ENCODE peak calls at places on chromosomes 13 and 19, in five cellular contexts. Y is left cardiac atrium, B is mesenchymal stem cell, A is endothelial cell, F is suprapubic skin. Z is an unnamed sample.

GRCh38 chr19:16830679-16831078 is 1.5 kb downstream of the SIN3B start:
- DNase-seq in A (no peak), Y (no peak), B (peak; percentile 26), F (no peak), Z (peak; percentile 48)

GRCh38 chr19:46373573-46374359 is 26.9 kb downstream of the PPP5C start:
- DNase-seq in B (peak; percentile 42), A (no peak), F (peak; percentile 90), Y (peak; percentile 75), Z (no peak)

GRCh38 chr19:28710278-28710677 is 502.7 kb downstream of the UQCRFS1 start:
- DNase-seq in A (no peak), F (no peak), B (peak; percentile 76), Y (no peak), Z (peak; percentile 60)

GRCh38 chr19:45251452-45252354 is 632 bp downstream of the MARK4 start:
- DNase-seq in F (peak; percentile 73), B (peak; percentile 41), A (peak; percentile 55), Y (no peak), Z (peak; percentile 16)

GRCh38 chr13:60959427-60959826 is 456.2 kb downstream of the PCDH20 start:
- DNase-seq in A (no peak), B (no peak), Y (no peak), F (no peak), Z (no peak)

GRCh38 chr13:79749985-79750551 is 269.1 kb downstream of the NDFIP2 start:
- DNase-seq in B (peak; percentile 92), Y (peak; percentile 75), A (peak; percentile 27), F (peak; percentile 72), Z (peak; percentile 99)

GRCh38 chr13:73754727-73755292 is 379.4 kb downstream of the KLF12 start:
- DNase-seq in Y (no peak), B (peak; percentile 64), F (no peak), A (peak; percentile 54), Z (peak; percentile 52)

GRCh38 chr19:43704002-43704705 is 11.7 kb upstream of the IRGC start:
- DNase-seq in Y (no peak), F (no peak), A (no peak), B (no peak), Z (no peak)

GRCh38 chr13:99315186-99315585 is 8.0 kb upstream of the GPR183 start:
- DNase-seq in F (no peak), A (no peak), Y (no peak), B (no peak), Z (no peak)

GRCh38 chr13:97108535-97108910 is 113.6 kb upstream of the MBNL2 start:
- DNase-seq in F (no peak), A (no peak), B (no peak), Y (no peak), Z (no peak)

GRCh38 chr19:13095934-13096890 is 6.4 kb downstream of the LYL1 start:
- DNase-seq in F (no peak), B (peak; percentile 36), Y (no peak), A (peak; percentile 75), Z (no peak)

GRCh38 chr19:51715850-51716249 is 7.9 kb downstream of the HAS1 start:
- DNase-seq in Y (no peak), F (no peak), A (no peak), B (no peak), Z (no peak)

GRCh38 chr13:106610511-106610910 is 42.6 kb upstream of the ARGLU1 start:
- DNase-seq in Y (no peak), B (peak; percentile 19), F (no peak), A (no peak), Z (no peak)

GRCh38 chr13:77143325-77143907 is 116.5 kb upstream of the FBXL3 start:
- DNase-seq in A (no peak), B (peak; percentile 7), Y (no peak), F (no peak), Z (peak; percentile 50)

GRCh38 chr13:52070929-52071523 is 46.5 kb downstream of the UTP14C start:
- DNase-seq in F (no peak), Y (no peak), A (no peak), B (peak; percentile 32), Z (peak; percentile 25)

GRCh38 chr13:62320731-62321130 is 905.1 kb upstream of the PCDH20 start:
- DNase-seq in F (no peak), B (no peak), A (no peak), Y (no peak), Z (no peak)

GRCh38 chr19:43798546-43799409 is 3.5 kb downstream of the LYPD5 start:
- DNase-seq in A (no peak), Y (peak; percentile 45), F (no peak), B (no peak), Z (peak; percentile 9)

GRCh38 chr13:27915301-27916207 is 4.2 kb upstream of the PDX1 start:
- DNase-seq in A (no peak), B (no peak), F (no peak), Y (no peak), Z (no peak)

GRCh38 chr19:18541258-18541991 is 1.9 kb downstream of the FKBP8 start:
- DNase-seq in B (peak; percentile 32), F (no peak), A (no peak), Y (no peak), Z (no peak)

GRCh38 chr13:25179011-25179410 is 6.9 kb upstream of the AMER2 start:
- DNase-seq in B (no peak), Y (no peak), A (no peak), F (no peak), Z (no peak)

GRCh38 chr19:6723108-6723618 is 2.7 kb upstream of the C3 start:
- DNase-seq in Y (peak; percentile 63), F (peak; percentile 72), B (peak; percentile 24), A (no peak), Z (peak; percentile 46)

GRCh38 chr19:31340059-31341025 is 8.9 kb downstream of the TSHZ3 start:
- DNase-seq in Y (no peak), F (no peak), B (peak; percentile 42), A (no peak), Z (peak; percentile 87)

GRCh38 chr19:2989236-2989946 is 12.0 kb downstream of the TLE6 start:
- DNase-seq in A (no peak), Y (no peak), F (no peak), B (no peak), Z (no peak)

GRCh38 chr19:18745012-18745735 is 45.9 kb downstream of the COMP start:
- DNase-seq in A (no peak), B (no peak), Y (no peak), F (no peak), Z (no peak)

GRCh38 chr13:73547239-73547638 is 488.4 kb downstream of the KLF5 start:
- DNase-seq in A (no peak), Y (no peak), F (no peak), B (no peak), Z (no peak)

GRCh38 chr19:35882074-35882832 is 13.9 kb downstream of the APLP1 start:
- DNase-seq in A (peak; percentile 57), Y (no peak), F (no peak), B (peak; percentile 86), Z (peak; percentile 84)

GRCh38 chr13:70792121-70792520 is 683.9 kb upstream of the KLHL1 start:
- DNase-seq in Y (no peak), A (no peak), F (no peak), B (no peak), Z (no peak)

GRCh38 chr13:35923347-35923746 is 207.8 kb downstream of the DCLK1 start:
- DNase-seq in F (no peak), A (no peak), B (peak; percentile 7), Y (peak; percentile 58), Z (peak; percentile 19)

GRCh38 chr13:94947965-94948371 is 235.6 kb upstream of the SOX21 start:
- DNase-seq in Y (no peak), F (no peak), B (no peak), A (no peak), Z (no peak)

GRCh38 chr19:31066385-31066784 is 282.9 kb downstream of the TSHZ3 start:
- DNase-seq in F (no peak), B (peak; percentile 76), Y (no peak), A (no peak), Z (peak; percentile 31)